ENCODE peak calls at places on chromosomes 6 and 20, in seven cellular contexts. G, S, O, C, L, Y and M are unnamed samples.

GRCh38 chr6:35725721-35726438 is 11.0 kb upstream of the ARMC12 start:
- DNase-seq in G (peak; percentile 40), S (no peak), O (peak; percentile 91), C (peak; percentile 78), L (no peak), Y (no peak), M (peak; percentile 60)

GRCh38 chr6:140774080-140774505 is 1358.6 kb upstream of the GJE1 start:
- DNase-seq in G (no peak), S (peak; percentile 52), O (no peak), C (peak; percentile 51), L (peak; percentile 15), Y (no peak), M (no peak)

GRCh38 chr6:54802775-54803631 is 43.6 kb upstream of the FAM83B start:
- DNase-seq in G (no peak), S (peak; percentile 44), O (no peak), C (peak; percentile 55), L (no peak), Y (no peak), M (no peak)

GRCh38 chr6:53281518-53282215 is 67.1 kb downstream of the ELOVL5 start:
- DNase-seq in G (no peak), S (no peak), O (no peak), C (no peak), L (no peak), Y (no peak), M (no peak)

GRCh38 chr6:41013473-41014153 is 25.4 kb downstream of the UNC5CL start:
- DNase-seq in G (no peak), S (no peak), O (no peak), C (no peak), L (no peak), Y (no peak), M (no peak)

GRCh38 chr20:22572491-22572890 is 11.9 kb downstream of the FOXA2 start:
- DNase-seq in G (no peak), S (no peak), O (no peak), C (no peak), L (no peak), Y (no peak), M (no peak)

GRCh38 chr6:125623085-125623484 is 126.3 kb upstream of the HEY2 start:
- DNase-seq in G (no peak), S (no peak), O (no peak), C (no peak), L (no peak), Y (no peak), M (no peak)

GRCh38 chr6:30781697-30782424 is 37.5 kb upstream of the IER3 start:
- DNase-seq in G (peak; percentile 88), S (peak; percentile 90), O (peak; percentile 98), C (peak; percentile 96), L (peak; percentile 96), Y (peak; percentile 90), M (peak; percentile 97)

GRCh38 chr6:36517408-36517807 is 29.9 kb downstream of the STK38 start:
- DNase-seq in G (no peak), S (no peak), O (no peak), C (no peak), L (no peak), Y (no peak), M (no peak)

GRCh38 chr6:143286280-143286795 is 164.2 kb downstream of the ADAT2 start:
- DNase-seq in G (no peak), S (no peak), O (no peak), C (no peak), L (no peak), Y (no peak), M (no peak)

GRCh38 chr6:145929037-145929633 is 35.0 kb downstream of the SHPRH start:
- DNase-seq in G (peak; percentile 31), S (peak; percentile 35), O (no peak), C (peak; percentile 65), L (peak; percentile 19), Y (no peak), M (no peak)

GRCh38 chr6:147132889-147133288 is 71.3 kb upstream of the STXBP5 start:
- DNase-seq in G (no peak), S (no peak), O (no peak), C (no peak), L (no peak), Y (no peak), M (no peak)

GRCh38 chr6:26270121-26270861 is 94.7 kb upstream of the BTN3A2 start:
- DNase-seq in G (no peak), S (no peak), O (no peak), C (peak; percentile 62), L (no peak), Y (peak; percentile 22), M (no peak)

GRCh38 chr6:81979767-81980166 is 227.3 kb upstream of the TENT5A start:
- DNase-seq in G (no peak), S (no peak), O (no peak), C (no peak), L (no peak), Y (no peak), M (no peak)

GRCh38 chr6:39496951-39497350 is 174.4 kb upstream of the KCNK16 start:
- DNase-seq in G (no peak), S (peak; percentile 42), O (peak; percentile 77), C (no peak), L (no peak), Y (no peak), M (no peak)